ENCODE peak calls at places on chromosomes 2 and 18, in five cellular contexts. Y is stimulated activated naive CD4-positive, alpha-beta T cell; S is B cell; P is CD4-positive, alpha-beta T cell; O is amygdala. I is an unnamed sample.

GRCh38 chr2:234363011-234363487 is 133.8 kb downstream of the ARL4C start:
- DNase-seq in Y (no peak), S (no peak), P (no peak), O (no peak), I (no peak)

GRCh38 chr2:67641302-67641701 is 244.2 kb downstream of the ETAA1 start:
- DNase-seq in O (no peak), S (no peak), Y (no peak), P (no peak), I (no peak)

GRCh38 chr2:177124371-177124770 is 88.2 kb upstream of the HNRNPA3 start:
- DNase-seq in Y (no peak), O (no peak), S (no peak), P (no peak), I (no peak)

GRCh38 chr18:57915848-57916596 is 112.9 kb upstream of the ATP8B1 start:
- DNase-seq in O (peak; percentile 54), P (no peak), S (no peak), Y (no peak), I (peak; percentile 58)

GRCh38 chr2:23545391-23545790 is 160.4 kb downstream of the KLHL29 start:
- DNase-seq in P (no peak), S (no peak), Y (no peak), O (no peak), I (no peak)

GRCh38 chr2:142992843-142993242 is 115.4 kb downstream of the KYNU start:
- DNase-seq in P (no peak), S (no peak), O (no peak), Y (no peak), I (no peak)

GRCh38 chr2:189116059-189116458 is 63.5 kb downstream of the COL5A2 start:
- DNase-seq in S (no peak), O (no peak), Y (no peak), P (no peak), I (no peak)

GRCh38 chr2:215699698-215700407 is 264.0 kb upstream of the FN1 start:
- DNase-seq in Y (no peak), P (no peak), S (no peak), O (no peak), I (no peak)

GRCh38 chr2:201093573-201093972 is 21.8 kb downstream of the NDUFB3 start:
- DNase-seq in O (no peak), P (no peak), Y (no peak), S (no peak), I (no peak)

GRCh38 chr2:7492719-7493118 is 575.5 kb downstream of the RNF144A start:
- DNase-seq in P (no peak), Y (no peak), O (no peak), S (no peak), I (no peak)

GRCh38 chr2:204533629-204534370 is 11.5 kb upstream of the PARD3B start:
- DNase-seq in S (no peak), Y (no peak), O (no peak), P (no peak), I (no peak)

GRCh38 chr2:101380376-101380775 is 6.9 kb downstream of the CREG2 start:
- DNase-seq in O (no peak), Y (no peak), P (no peak), S (no peak), I (no peak)

I was measured in dorsolateral prefrontal cortex.